ENCODE peak calls at places on chromosomes 16 and 17, in seven cellular contexts. One of them, this sample, is unnamed.

GRCh38 chr17:32104158-32104557 is 38.1 kb upstream of the RHOT1 start:
- DNase-seq in GM12892: no peak
- DNase-seq in HEK293T: no peak
- DNase-seq in CD4-positive, alpha-beta T cell: no peak
- DNase-seq in NCI-H2171: no peak
- DNase-seq in fibroblast of the conjunctiva: no peak
- DNase-seq in RWPE2: no peak
- DNase-seq in this sample: no peak

GRCh38 chr17:18224428-18225120 is 861 bp upstream of the LLGL1 start:
- DNase-seq in NCI-H2171: no peak
- DNase-seq in RWPE2: peak
- DNase-seq in HEK293T: peak
- DNase-seq in fibroblast of the conjunctiva: no peak
- DNase-seq in GM12892: no peak
- DNase-seq in CD4-positive, alpha-beta T cell: no peak
- DNase-seq in this sample: no peak

GRCh38 chr16:84597518-84598390 is 20.1 kb downstream of the COTL1 start:
- DNase-seq in GM12892: no peak
- DNase-seq in HEK293T: no peak
- DNase-seq in NCI-H2171: no peak
- DNase-seq in RWPE2: no peak
- DNase-seq in CD4-positive, alpha-beta T cell: no peak
- DNase-seq in fibroblast of the conjunctiva: no peak
- DNase-seq in this sample: no peak

GRCh38 chr16:28112908-28113307 is 49.4 kb upstream of the GSG1L start:
- DNase-seq in HEK293T: no peak
- DNase-seq in fibroblast of the conjunctiva: no peak
- DNase-seq in RWPE2: no peak
- DNase-seq in GM12892: no peak
- DNase-seq in CD4-positive, alpha-beta T cell: no peak
- DNase-seq in NCI-H2171: no peak
- DNase-seq in this sample: no peak

GRCh38 chr16:49483651-49484451 is 110.2 kb downstream of the C16orf78 start:
- DNase-seq in CD4-positive, alpha-beta T cell: no peak
- DNase-seq in NCI-H2171: no peak
- DNase-seq in RWPE2: peak
- DNase-seq in HEK293T: no peak
- DNase-seq in fibroblast of the conjunctiva: no peak
- DNase-seq in GM12892: no peak
- DNase-seq in this sample: no peak

GRCh38 chr17:80254396-80255241 is 6.0 kb upstream of the RNF213 start:
- DNase-seq in HEK293T: no peak
- DNase-seq in RWPE2: no peak
- DNase-seq in NCI-H2171: peak
- DNase-seq in fibroblast of the conjunctiva: peak
- DNase-seq in CD4-positive, alpha-beta T cell: peak
- DNase-seq in GM12892: no peak
- DNase-seq in this sample: peak

GRCh38 chr17:62676231-62676943 is 48.9 kb downstream of the MRC2 start:
- DNase-seq in CD4-positive, alpha-beta T cell: no peak
- DNase-seq in GM12892: no peak
- DNase-seq in HEK293T: no peak
- DNase-seq in RWPE2: peak
- DNase-seq in fibroblast of the conjunctiva: no peak
- DNase-seq in NCI-H2171: no peak
- DNase-seq in this sample: no peak

GRCh38 chr17:78337244-78338109 is 22.4 kb downstream of the SOCS3 start:
- DNase-seq in NCI-H2171: no peak
- DNase-seq in CD4-positive, alpha-beta T cell: no peak
- DNase-seq in GM12892: peak
- DNase-seq in fibroblast of the conjunctiva: no peak
- DNase-seq in RWPE2: peak
- DNase-seq in HEK293T: no peak
- DNase-seq in this sample: no peak

GRCh38 chr17:50114849-50115357 is 15.1 kb downstream of the SAMD14 start:
- DNase-seq in CD4-positive, alpha-beta T cell: no peak
- DNase-seq in fibroblast of the conjunctiva: peak
- DNase-seq in NCI-H2171: no peak
- DNase-seq in RWPE2: no peak
- DNase-seq in GM12892: no peak
- DNase-seq in HEK293T: peak
- DNase-seq in this sample: no peak

GRCh38 chr17:29617125-29617480 is 5.6 kb downstream of the CORO6 start:
- DNase-seq in fibroblast of the conjunctiva: peak
- DNase-seq in HEK293T: no peak
- DNase-seq in RWPE2: no peak
- DNase-seq in NCI-H2171: peak
- DNase-seq in CD4-positive, alpha-beta T cell: peak
- DNase-seq in GM12892: peak
- DNase-seq in this sample: no peak

GRCh38 chr17:31318298-31319190 is 2.9 kb downstream of the EVI2A start:
- DNase-seq in GM12892: no peak
- DNase-seq in CD4-positive, alpha-beta T cell: peak
- DNase-seq in HEK293T: no peak
- DNase-seq in fibroblast of the conjunctiva: peak
- DNase-seq in NCI-H2171: no peak
- DNase-seq in RWPE2: no peak
- DNase-seq in this sample: peak

GRCh38 chr17:8438441-8438840 is 2.8 kb downstream of the NDEL1 start:
- DNase-seq in HEK293T: no peak
- DNase-seq in CD4-positive, alpha-beta T cell: no peak
- DNase-seq in RWPE2: no peak
- DNase-seq in NCI-H2171: no peak
- DNase-seq in GM12892: no peak
- DNase-seq in fibroblast of the conjunctiva: no peak
- DNase-seq in this sample: no peak

GRCh38 chr17:78231991-78232759 is 744 bp downstream of the TMEM235 start:
- DNase-seq in HEK293T: no peak
- DNase-seq in CD4-positive, alpha-beta T cell: no peak
- DNase-seq in GM12892: no peak
- DNase-seq in RWPE2: peak
- DNase-seq in fibroblast of the conjunctiva: no peak
- DNase-seq in NCI-H2171: no peak
- DNase-seq in this sample: no peak

GRCh38 chr17:43810226-43810715 is 22.7 kb downstream of the MPP3 start:
- DNase-seq in NCI-H2171: no peak
- DNase-seq in GM12892: no peak
- DNase-seq in RWPE2: no peak
- DNase-seq in fibroblast of the conjunctiva: no peak
- DNase-seq in HEK293T: no peak
- DNase-seq in CD4-positive, alpha-beta T cell: no peak
- DNase-seq in this sample: no peak

GRCh38 chr17:12664894-12665262 is 812 bp upstream of the MYOCD start:
- DNase-seq in GM12892: no peak
- DNase-seq in RWPE2: no peak
- DNase-seq in fibroblast of the conjunctiva: no peak
- DNase-seq in CD4-positive, alpha-beta T cell: no peak
- DNase-seq in HEK293T: no peak
- DNase-seq in NCI-H2171: no peak
- DNase-seq in this sample: no peak

GRCh38 chr17:76547183-76547641 is 7.4 kb downstream of the PRCD start:
- DNase-seq in fibroblast of the conjunctiva: peak
- DNase-seq in RWPE2: peak
- DNase-seq in HEK293T: peak
- DNase-seq in GM12892: peak
- DNase-seq in NCI-H2171: peak
- DNase-seq in CD4-positive, alpha-beta T cell: peak
- DNase-seq in this sample: no peak

GRCh38 chr17:4527552-4527951 is 27.6 kb downstream of the MYBBP1A start:
- DNase-seq in CD4-positive, alpha-beta T cell: no peak
- DNase-seq in RWPE2: no peak
- DNase-seq in HEK293T: no peak
- DNase-seq in fibroblast of the conjunctiva: no peak
- DNase-seq in NCI-H2171: no peak
- DNase-seq in GM12892: no peak
- DNase-seq in this sample: no peak

GRCh38 chr17:16943032-16943352 is 28.9 kb downstream of the TNFRSF13B start:
- DNase-seq in NCI-H2171: no peak
- DNase-seq in RWPE2: no peak
- DNase-seq in CD4-positive, alpha-beta T cell: no peak
- DNase-seq in fibroblast of the conjunctiva: no peak
- DNase-seq in GM12892: no peak
- DNase-seq in HEK293T: no peak
- DNase-seq in this sample: no peak

GRCh38 chr16:10625595-10626357 is 45.4 kb upstream of the EMP2 start:
- DNase-seq in fibroblast of the conjunctiva: no peak
- DNase-seq in RWPE2: no peak
- DNase-seq in CD4-positive, alpha-beta T cell: no peak
- DNase-seq in NCI-H2171: no peak
- DNase-seq in GM12892: no peak
- DNase-seq in HEK293T: no peak
- DNase-seq in this sample: no peak

GRCh38 chr16:75024591-75024990 is 25.8 kb downstream of the ZNRF1 start:
- DNase-seq in NCI-H2171: no peak
- DNase-seq in HEK293T: no peak
- DNase-seq in GM12892: no peak
- DNase-seq in fibroblast of the conjunctiva: no peak
- DNase-seq in CD4-positive, alpha-beta T cell: no peak
- DNase-seq in RWPE2: no peak
- DNase-seq in this sample: no peak